ENCODE peak calls at places on chromosomes 13 and 19, in seven cellular contexts. One of them, this sample, is unnamed.

GRCh38 chr13:79508224-79508961 is 27.4 kb downstream of the NDFIP2 start:
- DNase-seq in H7: no peak
- DNase-seq in SJSA1: peak; percentile 49
- DNase-seq in tibial artery: no peak
- DNase-seq in heart right ventricle: no peak
- DNase-seq in BE2C: no peak
- DNase-seq in tibial nerve: no peak
- DNase-seq in this sample: no peak

GRCh38 chr19:14337510-14337909 is 43.7 kb upstream of the ADGRE5 start:
- DNase-seq in BE2C: peak; percentile 58
- DNase-seq in tibial artery: no peak
- DNase-seq in SJSA1: no peak
- DNase-seq in tibial nerve: no peak
- DNase-seq in heart right ventricle: no peak
- DNase-seq in H7: peak; percentile 84
- DNase-seq in this sample: no peak

GRCh38 chr13:56317839-56318238 is 822.9 kb upstream of the PRR20A start:
- DNase-seq in tibial nerve: no peak
- DNase-seq in H7: peak; percentile 0
- DNase-seq in tibial artery: no peak
- DNase-seq in BE2C: peak; percentile 15
- DNase-seq in heart right ventricle: no peak
- DNase-seq in SJSA1: no peak
- DNase-seq in this sample: no peak

GRCh38 chr13:21619633-21620220 is 15.8 kb upstream of the MICU2 start:
- DNase-seq in tibial nerve: no peak
- DNase-seq in SJSA1: no peak
- DNase-seq in BE2C: no peak
- DNase-seq in H7: no peak
- DNase-seq in tibial artery: no peak
- DNase-seq in heart right ventricle: no peak
- DNase-seq in this sample: no peak

GRCh38 chr13:97911311-97912138 is 42.0 kb upstream of the IPO5 start:
- DNase-seq in H7: peak; percentile 51
- DNase-seq in BE2C: peak; percentile 25
- DNase-seq in SJSA1: peak; percentile 71
- DNase-seq in heart right ventricle: no peak
- DNase-seq in tibial nerve: no peak
- DNase-seq in tibial artery: no peak
- DNase-seq in this sample: no peak

GRCh38 chr19:18321729-18322091 is 1.2 kb downstream of the LSM4 start:
- DNase-seq in SJSA1: no peak
- DNase-seq in tibial nerve: no peak
- DNase-seq in BE2C: no peak
- DNase-seq in heart right ventricle: no peak
- DNase-seq in H7: no peak
- DNase-seq in tibial artery: no peak
- DNase-seq in this sample: no peak

GRCh38 chr13:89891416-89891815 is 1456.1 kb upstream of the MIR17HG start:
- DNase-seq in tibial artery: no peak
- DNase-seq in H7: no peak
- DNase-seq in BE2C: no peak
- DNase-seq in SJSA1: no peak
- DNase-seq in heart right ventricle: no peak
- DNase-seq in tibial nerve: no peak
- DNase-seq in this sample: no peak

GRCh38 chr19:55311397-55311796 is 13.7 kb downstream of the TMEM150B start:
- DNase-seq in tibial nerve: no peak
- DNase-seq in SJSA1: no peak
- DNase-seq in H7: no peak
- DNase-seq in heart right ventricle: no peak
- DNase-seq in BE2C: no peak
- DNase-seq in tibial artery: no peak
- DNase-seq in this sample: no peak

GRCh38 chr19:54448037-54448773 is 794 bp upstream of the LENG8 start:
- DNase-seq in SJSA1: peak; percentile 67
- DNase-seq in heart right ventricle: peak; percentile 68
- DNase-seq in BE2C: peak; percentile 61
- DNase-seq in tibial nerve: peak; percentile 33
- DNase-seq in H7: peak; percentile 87
- DNase-seq in tibial artery: no peak
- DNase-seq in this sample: peak; percentile 44

GRCh38 chr19:34482380-34483250 is 1.1 kb downstream of the WTIP start:
- DNase-seq in heart right ventricle: no peak
- DNase-seq in tibial artery: peak; percentile 68
- DNase-seq in SJSA1: no peak
- DNase-seq in tibial nerve: no peak
- DNase-seq in BE2C: no peak
- DNase-seq in H7: peak; percentile 82
- DNase-seq in this sample: no peak

GRCh38 chr13:107864543-107865460 is 350.5 kb downstream of the LIG4 start:
- DNase-seq in tibial artery: no peak
- DNase-seq in H7: peak; percentile 57
- DNase-seq in BE2C: no peak
- DNase-seq in heart right ventricle: peak; percentile 35
- DNase-seq in SJSA1: no peak
- DNase-seq in tibial nerve: no peak
- DNase-seq in this sample: no peak

GRCh38 chr13:74070065-74070464 is 64.1 kb downstream of the KLF12 start:
- DNase-seq in H7: no peak
- DNase-seq in heart right ventricle: no peak
- DNase-seq in tibial nerve: no peak
- DNase-seq in BE2C: no peak
- DNase-seq in tibial artery: no peak
- DNase-seq in SJSA1: no peak
- DNase-seq in this sample: no peak

GRCh38 chr19:46032597-46033025 is 8.2 kb downstream of the IGFL4 start:
- DNase-seq in BE2C: no peak
- DNase-seq in SJSA1: no peak
- DNase-seq in H7: no peak
- DNase-seq in heart right ventricle: no peak
- DNase-seq in tibial nerve: no peak
- DNase-seq in tibial artery: no peak
- DNase-seq in this sample: no peak

GRCh38 chr19:46035546-46035945 is 5.3 kb downstream of the IGFL4 start:
- DNase-seq in SJSA1: no peak
- DNase-seq in tibial nerve: no peak
- DNase-seq in heart right ventricle: no peak
- DNase-seq in tibial artery: no peak
- DNase-seq in H7: no peak
- DNase-seq in BE2C: no peak
- DNase-seq in this sample: no peak

GRCh38 chr19:46030861-46031550 is 8.2 kb upstream of the PGLYRP1 start:
- DNase-seq in heart right ventricle: no peak
- DNase-seq in SJSA1: no peak
- DNase-seq in tibial nerve: no peak
- DNase-seq in BE2C: no peak
- DNase-seq in tibial artery: no peak
- DNase-seq in H7: no peak
- DNase-seq in this sample: peak; percentile 6

GRCh38 chr19:46031781-46032596 is 8.8 kb downstream of the IGFL4 start:
- DNase-seq in H7: no peak
- DNase-seq in heart right ventricle: no peak
- DNase-seq in tibial artery: no peak
- DNase-seq in SJSA1: no peak
- DNase-seq in tibial nerve: no peak
- DNase-seq in BE2C: no peak
- DNase-seq in this sample: peak; percentile 6

GRCh38 chr19:46033401-46033800 is 7.4 kb downstream of the IGFL4 start:
- DNase-seq in BE2C: no peak
- DNase-seq in heart right ventricle: no peak
- DNase-seq in H7: no peak
- DNase-seq in tibial nerve: no peak
- DNase-seq in SJSA1: no peak
- DNase-seq in tibial artery: no peak
- DNase-seq in this sample: peak; percentile 8
- H3K36me3 ChIP-seq in BE2C: no peaks in the 10 kb centered on the region
- H3K36me3 ChIP-seq in heart right ventricle: no peaks in the 10 kb centered on the region
- H3K36me3 ChIP-seq in H7: no peaks in the 10 kb centered on the region
- H3K36me3 ChIP-seq in tibial nerve: no peaks in the 10 kb centered on the region
- H3K36me3 ChIP-seq in SJSA1: no peaks in the 10 kb centered on the region
- H3K36me3 ChIP-seq in tibial artery: no peaks in the 10 kb centered on the region
- H3K36me3 ChIP-seq in this sample: no peaks in the 10 kb centered on the region

GRCh38 chr19:21148681-21149080 is 6.8 kb downstream of the ZNF431 start:
- DNase-seq in heart right ventricle: no peak
- DNase-seq in BE2C: no peak
- DNase-seq in tibial artery: no peak
- DNase-seq in tibial nerve: no peak
- DNase-seq in H7: no peak
- DNase-seq in SJSA1: no peak
- DNase-seq in this sample: no peak
- H3K36me3 ChIP-seq in heart right ventricle: no peaks in the 10 kb centered on the region
- H3K36me3 ChIP-seq in BE2C: peaks cover 53% of the 10 kb centered on the region
- H3K36me3 ChIP-seq in tibial artery: peaks cover 27% of the 10 kb centered on the region
- H3K36me3 ChIP-seq in tibial nerve: no peaks in the 10 kb centered on the region
- H3K36me3 ChIP-seq in H7: peaks cover 31% of the 10 kb centered on the region
- H3K36me3 ChIP-seq in SJSA1: peaks cover 86% of the 10 kb centered on the region
- H3K36me3 ChIP-seq in this sample: no peaks in the 10 kb centered on the region

GRCh38 chr19:4268816-4269430 is 10.1 kb upstream of the SHD start:
- DNase-seq in H7: peak; percentile 34
- DNase-seq in tibial artery: no peak
- DNase-seq in SJSA1: no peak
- DNase-seq in tibial nerve: no peak
- DNase-seq in BE2C: no peak
- DNase-seq in heart right ventricle: no peak
- DNase-seq in this sample: no peak
- H3K36me3 ChIP-seq in H7: peaks cover 7% of the 10 kb centered on the region
- H3K36me3 ChIP-seq in tibial artery: peaks cover 51% of the 10 kb centered on the region
- H3K36me3 ChIP-seq in SJSA1: peaks cover 19% of the 10 kb centered on the region
- H3K36me3 ChIP-seq in tibial nerve: peaks cover 12% of the 10 kb centered on the region
- H3K36me3 ChIP-seq in BE2C: peaks cover 22% of the 10 kb centered on the region
- H3K36me3 ChIP-seq in heart right ventricle: no peaks in the 10 kb centered on the region
- H3K36me3 ChIP-seq in this sample: peaks cover 9% of the 10 kb centered on the region

GRCh38 chr13:113552079-113552478 is 32.5 kb upstream of the TFDP1 start:
- DNase-seq in heart right ventricle: no peak
- DNase-seq in tibial nerve: no peak
- DNase-seq in BE2C: no peak
- DNase-seq in tibial artery: peak; percentile 52
- DNase-seq in SJSA1: peak; percentile 52
- DNase-seq in H7: peak; percentile 21
- DNase-seq in this sample: no peak

GRCh38 chr13:113553541-113554332 is 30.8 kb upstream of the TFDP1 start:
- DNase-seq in H7: peak; percentile 66
- DNase-seq in SJSA1: peak; percentile 59
- DNase-seq in tibial artery: peak; percentile 59
- DNase-seq in BE2C: no peak
- DNase-seq in tibial nerve: no peak
- DNase-seq in heart right ventricle: no peak
- DNase-seq in this sample: peak; percentile 11

GRCh38 chr13:113554333-113554700 is 30.2 kb upstream of the TFDP1 start:
- DNase-seq in BE2C: no peak
- DNase-seq in H7: peak; percentile 19
- DNase-seq in SJSA1: no peak
- DNase-seq in heart right ventricle: no peak
- DNase-seq in tibial nerve: no peak
- DNase-seq in tibial artery: no peak
- DNase-seq in this sample: peak; percentile 22

GRCh38 chr13:113551081-113552000 is 33.2 kb upstream of the TFDP1 start:
- DNase-seq in heart right ventricle: no peak
- DNase-seq in SJSA1: peak; percentile 52
- DNase-seq in BE2C: no peak
- DNase-seq in tibial nerve: no peak
- DNase-seq in tibial artery: peak; percentile 46
- DNase-seq in H7: peak; percentile 29
- DNase-seq in this sample: peak; percentile 30

DNA sequence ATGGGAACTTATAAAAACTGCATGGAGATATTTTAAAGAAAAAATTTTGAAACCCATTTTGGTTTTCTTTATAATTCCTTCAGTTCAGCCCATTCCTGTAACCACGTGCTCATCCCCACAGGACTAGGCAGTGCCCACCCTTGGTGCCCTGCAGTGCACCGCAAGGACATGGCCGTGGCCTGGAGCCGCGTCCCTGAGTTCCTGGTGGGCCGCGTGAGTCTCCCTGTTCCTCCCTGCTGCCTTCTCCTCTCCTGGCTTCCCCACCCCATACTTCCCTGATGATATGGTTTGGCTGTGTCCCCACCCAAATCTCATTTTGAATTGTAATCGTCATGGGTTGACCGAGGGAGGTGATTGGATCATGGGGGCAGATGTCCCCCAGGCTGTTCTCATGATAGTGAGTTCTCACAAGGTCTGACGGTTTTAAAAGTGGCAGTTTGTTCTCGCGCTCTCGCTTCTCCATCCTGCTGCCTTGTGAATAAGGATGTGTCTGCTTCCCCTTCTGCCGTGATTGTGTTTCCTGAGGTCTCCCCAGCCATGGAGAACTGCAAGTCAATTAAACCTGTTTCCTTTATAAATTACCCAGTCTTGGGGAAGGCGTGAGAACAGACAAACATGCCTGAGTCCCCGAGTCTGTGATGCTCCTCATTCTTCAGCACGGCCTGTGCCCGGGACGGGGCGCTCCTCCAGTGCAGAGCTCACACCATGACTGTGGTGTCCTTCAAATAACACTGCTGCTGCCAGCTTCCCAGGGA is 31.6 kb upstream of the TFDP1 start:
- DNase-seq in heart right ventricle: no peak
- DNase-seq in tibial nerve: no peak
- DNase-seq in BE2C: no peak
- DNase-seq in SJSA1: peak; percentile 49
- DNase-seq in tibial artery: peak; percentile 38
- DNase-seq in H7: peak; percentile 42
- DNase-seq in this sample: peak; percentile 12
- H3K36me3 ChIP-seq in heart right ventricle: no peaks in the 10 kb centered on the region
- H3K36me3 ChIP-seq in tibial nerve: no peaks in the 10 kb centered on the region
- H3K36me3 ChIP-seq in BE2C: peaks cover 7% of the 10 kb centered on the region
- H3K36me3 ChIP-seq in SJSA1: peaks cover 47% of the 10 kb centered on the region
- H3K36me3 ChIP-seq in tibial artery: peaks cover 36% of the 10 kb centered on the region
- H3K36me3 ChIP-seq in H7: no peaks in the 10 kb centered on the region
- H3K36me3 ChIP-seq in this sample: no peaks in the 10 kb centered on the region

This sample was measured in breast epithelium.